ENCODE peak calls at places on chromosomes 1 and 21, in six cellular contexts. N is HepG2, V is GM12878, L is HCT116, U is SK-N-SH, A is H1. H is an unnamed sample.

GRCh38 chr1:117161887-117162286 is 40.3 kb upstream of the TRIM45 start:
- DNase-seq in A (no peak), N (peak), U (no peak), V (no peak), L (no peak), H (no peak)

GRCh38 chr1:76035053-76035452 is 39.5 kb upstream of the ST6GALNAC3 start:
- DNase-seq in A (no peak), N (peak), V (no peak), L (no peak), U (peak), H (no peak)

GRCh38 chr1:61887921-61888564 is 145.8 kb downstream of the PATJ start:
- DNase-seq in V (no peak), U (no peak), L (no peak), A (no peak), N (no peak), H (no peak)

GRCh38 chr1:53627031-53627430 is 111.9 kb downstream of the GLIS1 start:
- DNase-seq in V (no peak), N (no peak), U (peak), L (no peak), A (peak), H (no peak)

GRCh38 chr1:221823149-221823548 is 81.3 kb upstream of the DUSP10 start:
- DNase-seq in U (no peak), N (no peak), V (peak), A (no peak), L (no peak), H (no peak)

GRCh38 chr1:27342391-27342777 is 562 bp downstream of the SYTL1 start:
- DNase-seq in V (no peak), U (no peak), L (no peak), A (no peak), N (no peak), H (no peak)

GRCh38 chr1:155002479-155003226 is at the start of gene ZBTB7B:
- DNase-seq in N (no peak), L (no peak), A (no peak), V (no peak), U (no peak), H (no peak)

GRCh38 chr1:191530928-191531327 is 627.3 kb upstream of the RGS18 start:
- DNase-seq in A (no peak), V (no peak), N (no peak), U (no peak), L (no peak), H (no peak)

GRCh38 chr1:226444901-226445300 is 37.0 kb upstream of the PARP1 start:
- DNase-seq in U (no peak), N (no peak), V (peak), L (no peak), A (no peak), H (no peak)

GRCh38 chr1:230067871-230068814 is 1.1 kb downstream of the GALNT2 start:
- DNase-seq in V (no peak), N (no peak), L (no peak), U (peak), A (peak), H (no peak)

GRCh38 chr21:45306832-45307571 is 19.3 kb upstream of the POFUT2 start:
- DNase-seq in L (no peak), N (peak), A (no peak), V (no peak), U (no peak), H (no peak)

GRCh38 chr1:54606096-54606989 is 17.0 kb downstream of the FAM151A start:
- DNase-seq in L (no peak), A (no peak), U (no peak), N (no peak), V (no peak), H (no peak)

GRCh38 chr21:31543191-31543590 is 116.3 kb upstream of the SOD1 start:
- DNase-seq in A (no peak), V (no peak), U (no peak), N (no peak), L (no peak), H (no peak)

GRCh38 chr21:26077523-26077922 is 93.0 kb downstream of the APP start:
- DNase-seq in L (no peak), N (no peak), V (no peak), U (no peak), A (no peak), H (no peak)

GRCh38 chr21:46189213-46189958 is 5.1 kb upstream of the SPATC1L start:
- DNase-seq in A (no peak), N (no peak), L (no peak), V (no peak), U (peak), H (no peak)

GRCh38 chr1:233543338-233544255 is 70.3 kb upstream of the KCNK1 start:
- DNase-seq in A (no peak), V (no peak), U (no peak), L (peak), N (peak), H (peak)

DNA sequence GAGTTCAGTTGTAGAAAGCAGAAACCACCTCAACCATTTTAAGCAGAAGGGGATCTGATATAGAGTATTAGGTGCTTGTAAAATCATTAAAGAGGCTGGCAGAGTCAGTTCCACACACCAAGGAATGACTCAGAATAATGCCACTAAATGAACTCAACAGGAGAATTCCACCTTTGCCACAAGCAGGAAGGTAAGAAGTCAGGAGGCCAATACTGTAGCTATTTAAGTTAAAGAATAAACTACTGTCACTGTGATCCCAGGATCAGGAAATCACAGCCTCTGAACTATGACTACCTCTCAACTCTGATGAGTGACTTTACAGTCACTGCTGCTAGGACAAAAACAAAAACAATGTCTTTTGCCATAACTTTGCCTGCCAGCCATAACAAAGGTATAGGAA is 52.5 kb upstream of the PRMT6 start:
- DNase-seq in L (no peak), N (no peak), A (no peak), U (no peak), V (no peak), H (no peak)
- TF ChIP-seq SIN3A in L (no peak), N (no peak), A (no peak), U (no peak), V (no peak), H (no peak)

GRCh38 chr1:30782361-30783243 is 25.0 kb upstream of the LAPTM5 start:
- DNase-seq in V (no peak), U (peak), L (no peak), N (peak), A (peak), H (no peak)
- H3K4me3 ChIP-seq in V (no peak), U (no peak), L (peak), N (no peak), A (no peak), H (no peak)

GRCh38 chr1:85224734-85225623 is 24.2 kb upstream of the SYDE2 start:
- DNase-seq in L (no peak), U (no peak), N (no peak), V (no peak), A (peak), H (no peak)

GRCh38 chr1:85230305-85230977 is 29.0 kb downstream of the C1orf52 start:
- DNase-seq in U (no peak), N (peak), A (no peak), V (no peak), L (peak), H (no peak)

GRCh38 chr1:85225624-85226380 is 25.0 kb upstream of the SYDE2 start:
- DNase-seq in L (no peak), N (no peak), V (no peak), A (no peak), U (no peak), H (no peak)

GRCh38 chr1:85228952-85229351 is 28.1 kb upstream of the SYDE2 start:
- DNase-seq in U (no peak), N (no peak), V (no peak), A (no peak), L (no peak), H (no peak)

DNA sequence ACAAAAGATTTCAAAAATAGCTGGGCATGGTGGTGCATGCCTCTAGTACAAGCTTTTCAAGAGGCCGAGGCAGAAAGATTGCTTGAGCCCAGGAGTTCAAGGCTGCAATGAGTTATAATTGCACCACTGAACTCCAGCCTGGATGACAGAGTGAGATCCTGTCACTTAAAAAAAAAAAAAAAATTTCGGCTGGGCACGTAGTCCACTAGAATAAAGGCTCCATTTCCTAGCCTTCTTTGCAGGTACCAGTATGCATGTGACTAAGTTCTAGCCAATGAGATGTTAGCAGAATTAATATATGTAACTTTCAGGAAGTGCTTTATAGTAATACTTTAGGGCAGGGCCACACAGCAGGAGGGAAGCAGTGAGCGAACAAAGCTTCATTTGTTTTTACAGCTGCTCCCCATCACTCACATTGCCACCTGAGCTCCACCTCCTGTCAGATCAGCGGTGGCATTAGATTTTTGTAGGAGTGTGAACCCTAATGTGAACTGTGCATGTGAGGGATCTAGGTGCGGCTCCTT is 28.8 kb upstream of the SYDE2 start:
- DNase-seq in V (no peak), L (peak), U (no peak), A (no peak), N (peak), H (no peak)
- TF ChIP-seq SIN3A in V (no peak), L (no peak), U (no peak), A (no peak), N (no peak), H (no peak)

GRCh38 chr1:8822383-8823294 is 5.2 kb upstream of the RERE start:
- DNase-seq in L (peak), U (peak), A (no peak), N (peak), V (no peak), H (no peak)
- H3K4me3 ChIP-seq in L (no peak), U (no peak), A (no peak), N (peak), V (no peak), H (no peak)

GRCh38 chr21:43643193-43643592 is 16.1 kb downstream of the HSF2BP start:
- DNase-seq in A (no peak), L (no peak), U (no peak), V (no peak), N (no peak), H (no peak)

GRCh38 chr21:43644609-43645008 is 14.7 kb downstream of the HSF2BP start:
- DNase-seq in U (no peak), V (no peak), A (no peak), L (no peak), N (no peak), H (no peak)

GRCh38 chr21:43637530-43637929 is 21.8 kb downstream of the HSF2BP start:
- DNase-seq in V (no peak), N (peak), L (no peak), U (no peak), A (no peak), H (no peak)

GRCh38 chr21:43640437-43640836 is 18.9 kb downstream of the HSF2BP start:
- DNase-seq in V (no peak), L (no peak), N (no peak), A (no peak), U (no peak), H (no peak)

DNA sequence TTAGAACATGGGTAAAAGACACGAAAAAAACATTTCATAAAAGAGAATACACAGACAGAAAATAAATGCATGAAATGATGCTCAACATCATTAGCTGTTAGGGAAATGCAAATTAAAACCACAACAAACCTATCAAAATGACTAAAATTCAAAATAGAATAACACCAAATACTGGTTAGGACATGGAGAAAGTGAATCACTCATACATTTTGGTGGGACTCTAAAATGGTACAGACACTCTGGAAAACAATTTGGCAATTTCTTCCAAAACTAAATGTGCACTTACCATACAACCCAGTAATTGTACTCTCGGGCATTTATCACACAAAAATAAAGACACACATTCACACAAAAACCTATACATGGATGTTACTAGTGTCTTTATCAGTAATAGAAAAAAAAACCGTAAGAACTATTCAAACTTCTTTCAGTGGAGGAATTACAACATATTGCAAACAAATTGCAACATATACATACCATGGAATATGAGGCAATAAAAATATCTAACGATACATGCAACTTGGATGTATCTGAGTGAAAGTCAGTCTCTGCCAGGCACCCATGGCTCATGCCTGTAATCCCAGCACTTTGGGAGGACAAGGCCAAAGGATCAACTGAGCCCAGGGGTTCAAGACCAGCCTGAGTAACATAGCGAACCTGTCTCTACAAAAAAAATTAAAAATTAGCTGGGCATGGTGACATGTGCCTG is 19.7 kb downstream of the HSF2BP start:
- DNase-seq in N (peak), A (no peak), V (no peak), L (no peak), U (no peak), H (no peak)
- TF ChIP-seq SIN3A in N (no peak), A (no peak), V (no peak), L (no peak), U (no peak), H (no peak)